ENCODE peak calls at places on chromosomes 12 and 14, in eight cellular contexts. Z, X, H, J, S, M, A and L are unnamed samples.

GRCh38 chr14:71166434-71166833 is 259.2 kb downstream of the PCNX1 start:
- DNase-seq in A (peak), M (no peak), J (peak), S (no peak), Z (no peak), X (peak), H (no peak), L (no peak)

GRCh38 chr12:59657711-59658110 is 61.9 kb downstream of the SLC16A7 start:
- DNase-seq in X (no peak), H (no peak), A (no peak), J (no peak), M (no peak), S (no peak), Z (no peak), L (no peak)

GRCh38 chr12:52059582-52060497 is 8.6 kb downstream of the NR4A1 start:
- DNase-seq in A (no peak), H (no peak), J (no peak), Z (no peak), M (no peak), X (no peak), S (no peak), L (no peak)

GRCh38 chr14:99118046-99118721 is 153.8 kb downstream of the BCL11B start:
- DNase-seq in Z (no peak), J (no peak), A (peak), X (no peak), S (no peak), H (peak), M (no peak), L (no peak)

GRCh38 chr14:103286460-103286859 is 47.6 kb upstream of the EIF5 start:
- DNase-seq in M (no peak), S (no peak), A (no peak), Z (no peak), X (no peak), J (no peak), H (no peak), L (no peak)

GRCh38 chr12:51187370-51187987 is 14.5 kb upstream of the TFCP2 start:
- DNase-seq in J (no peak), H (no peak), Z (no peak), S (no peak), X (no peak), M (no peak), A (no peak), L (no peak)

GRCh38 chr12:108311605-108312004 is 27.5 kb downstream of the CMKLR1 start:
- DNase-seq in X (no peak), J (no peak), H (no peak), Z (no peak), M (no peak), S (no peak), A (no peak), L (no peak)

GRCh38 chr12:47949441-47950341 is 13.7 kb upstream of the TMEM106C start:
- DNase-seq in A (peak), H (peak), Z (peak), M (peak), S (no peak), X (peak), J (peak), L (no peak)

GRCh38 chr12:96240656-96241055 is 46.5 kb downstream of the ELK3 start:
- DNase-seq in S (no peak), A (no peak), H (no peak), M (no peak), J (no peak), Z (no peak), X (no peak), L (no peak)

GRCh38 chr12:44476683-44477082 is 399.4 kb downstream of the NELL2 start:
- DNase-seq in A (no peak), Z (no peak), X (no peak), M (no peak), S (no peak), H (no peak), J (no peak), L (no peak)

GRCh38 chr12:14841761-14842160 is 1.6 kb downstream of the ART4 start:
- DNase-seq in H (no peak), M (no peak), A (peak), J (no peak), S (no peak), Z (peak), X (peak), L (no peak)

GRCh38 chr14:91376547-91377477 is 40.8 kb downstream of the CCDC88C start:
- DNase-seq in X (no peak), J (peak), M (no peak), H (no peak), A (peak), S (no peak), Z (no peak), L (no peak)

GRCh38 chr12:56836800-56837663 is 73.9 kb downstream of the HSD17B6 start:
- DNase-seq in H (no peak), M (no peak), Z (no peak), J (peak), X (peak), A (no peak), S (no peak), L (no peak)

GRCh38 chr12:12661086-12661485 is 34.9 kb downstream of the GPR19 start:
- DNase-seq in A (no peak), Z (no peak), J (no peak), X (peak), S (no peak), H (no peak), M (no peak), L (no peak)

GRCh38 chr12:94027561-94027960 is 120.8 kb upstream of the PLXNC1 start:
- DNase-seq in A (no peak), Z (no peak), X (no peak), M (no peak), H (no peak), J (no peak), S (no peak), L (no peak)

GRCh38 chr12:13368971-13369370 is 172.4 kb downstream of the EMP1 start:
- DNase-seq in H (no peak), J (no peak), M (no peak), X (no peak), A (peak), S (no peak), Z (no peak), L (no peak)

DNA sequence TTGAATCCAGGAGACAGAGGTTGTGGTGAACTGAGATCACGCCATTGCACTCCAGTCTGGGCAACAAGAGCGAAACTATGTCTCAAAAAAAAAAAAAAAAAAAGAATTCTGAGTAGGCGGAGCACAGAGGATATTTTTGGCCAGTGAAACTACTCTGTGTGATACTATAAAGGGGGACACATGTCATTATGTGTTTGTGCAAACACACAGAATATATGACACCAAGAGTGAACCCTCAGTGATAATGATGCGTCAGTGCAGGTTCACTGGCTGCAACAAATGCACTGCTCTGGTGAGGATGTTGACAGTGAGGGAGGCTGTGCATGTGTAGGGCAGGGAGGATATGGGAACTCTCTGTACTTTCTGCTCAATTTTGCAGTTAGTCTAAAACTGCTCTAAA is 24.2 kb downstream of the FBXO21 start:
- DNase-seq in M (no peak), X (no peak), S (no peak), J (no peak), A (no peak), H (no peak), Z (no peak), L (no peak)
- TF ChIP-seq CTCF in M (no peak), X (no peak), S (no peak), J (no peak), A (no peak), H (no peak), Z (no peak), L (no peak)

GRCh38 chr12:104761091-104761490 is 197.0 kb downstream of the SLC41A2 start:
- DNase-seq in H (no peak), J (no peak), X (no peak), Z (no peak), S (no peak), A (peak), M (no peak), L (no peak)
- TF ChIP-seq CTCF in H (no peak), J (no peak), X (no peak), Z (no peak), S (no peak), A (peak), M (no peak), L (no peak)

DNA sequence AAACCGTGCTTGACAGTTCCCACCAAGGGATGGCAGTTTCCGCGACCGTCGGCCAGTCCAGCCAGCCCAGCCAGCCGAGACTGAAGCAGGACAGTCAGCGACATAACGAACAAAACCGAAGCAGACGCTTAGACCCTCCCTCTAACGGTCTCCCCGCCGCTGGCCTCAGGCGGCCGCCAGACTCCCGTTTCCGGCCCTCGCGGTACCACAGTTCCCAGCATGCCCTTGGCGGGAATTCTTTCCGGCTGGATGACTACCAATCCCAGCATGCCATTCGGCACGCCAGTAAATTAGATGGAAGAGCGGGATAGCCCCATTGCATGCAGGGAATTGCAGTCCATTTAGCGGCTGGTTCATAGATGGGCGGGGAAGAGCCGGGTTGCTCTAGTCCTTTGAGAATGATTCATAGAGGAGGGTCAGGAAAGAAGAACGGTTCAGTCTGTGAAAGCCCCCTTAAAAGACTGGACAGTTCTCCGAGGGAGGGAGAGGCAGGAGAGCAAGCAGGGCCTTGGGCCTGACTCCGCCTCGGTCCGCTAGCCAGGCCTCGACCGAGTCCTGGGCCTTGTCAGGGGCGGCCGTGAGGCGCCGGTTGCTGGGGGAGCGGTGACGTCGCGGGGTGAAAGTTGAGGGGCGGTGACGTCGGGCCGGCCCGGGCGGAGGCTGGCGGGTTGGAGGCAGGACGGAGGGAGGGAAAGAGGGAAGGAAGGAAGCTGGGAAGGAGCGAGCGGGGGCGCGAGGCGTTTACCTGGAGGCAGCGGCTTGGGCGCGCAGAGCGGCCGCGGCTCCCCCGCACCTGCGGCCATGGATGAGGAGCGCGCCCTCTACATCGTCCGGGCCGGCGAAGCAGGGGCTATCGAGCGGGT is at the start of gene RIC8B:
- DNase-seq in X (peak), A (peak), J (peak), Z (peak), S (peak), M (peak), H (peak), L (peak)
- TF ChIP-seq CTCF in X (no peak), A (no peak), J (no peak), Z (no peak), S (no peak), M (no peak), H (no peak), L (no peak)

GRCh38 chr12:127649951-127650350 is 617.0 kb upstream of the TMEM132C start:
- DNase-seq in H (no peak), Z (no peak), M (no peak), J (no peak), A (no peak), S (no peak), X (no peak), L (no peak)
- TF ChIP-seq CTCF in H (no peak), Z (no peak), M (no peak), J (no peak), A (no peak), S (no peak), X (no peak), L (no peak)

GRCh38 chr12:121132601-121133481 is at the start of gene P2RX7:
- DNase-seq in X (peak), S (peak), A (peak), M (no peak), Z (peak), J (peak), H (peak), L (peak)
- TF ChIP-seq CTCF in X (peak), S (no peak), A (no peak), M (no peak), Z (no peak), J (no peak), H (no peak), L (no peak)

GRCh38 chr14:53217283-53217994 is 64.3 kb upstream of the DDHD1 start:
- DNase-seq in Z (peak), M (peak), J (peak), X (no peak), A (peak), S (peak), H (peak), L (peak)
- TF ChIP-seq CTCF in Z (peak), M (peak), J (peak), X (peak), A (peak), S (peak), H (peak), L (no peak)

GRCh38 chr12:111173391-111174282 is 195.3 kb downstream of the PHETA1 start:
- DNase-seq in S (no peak), X (no peak), A (no peak), J (no peak), H (no peak), M (no peak), Z (no peak), L (no peak)

GRCh38 chr12:111171832-111172231 is 197.1 kb downstream of the PHETA1 start:
- DNase-seq in S (no peak), Z (no peak), J (no peak), X (no peak), H (no peak), M (no peak), A (no peak), L (no peak)

GRCh38 chr12:111175404-111175803 is 193.5 kb downstream of the PHETA1 start:
- DNase-seq in M (no peak), A (no peak), H (no peak), X (no peak), J (no peak), S (no peak), Z (no peak), L (no peak)

GRCh38 chr12:111171334-111171733 is 197.6 kb downstream of the PHETA1 start:
- DNase-seq in A (no peak), M (no peak), J (no peak), H (no peak), X (no peak), Z (no peak), S (no peak), L (no peak)

DNA sequence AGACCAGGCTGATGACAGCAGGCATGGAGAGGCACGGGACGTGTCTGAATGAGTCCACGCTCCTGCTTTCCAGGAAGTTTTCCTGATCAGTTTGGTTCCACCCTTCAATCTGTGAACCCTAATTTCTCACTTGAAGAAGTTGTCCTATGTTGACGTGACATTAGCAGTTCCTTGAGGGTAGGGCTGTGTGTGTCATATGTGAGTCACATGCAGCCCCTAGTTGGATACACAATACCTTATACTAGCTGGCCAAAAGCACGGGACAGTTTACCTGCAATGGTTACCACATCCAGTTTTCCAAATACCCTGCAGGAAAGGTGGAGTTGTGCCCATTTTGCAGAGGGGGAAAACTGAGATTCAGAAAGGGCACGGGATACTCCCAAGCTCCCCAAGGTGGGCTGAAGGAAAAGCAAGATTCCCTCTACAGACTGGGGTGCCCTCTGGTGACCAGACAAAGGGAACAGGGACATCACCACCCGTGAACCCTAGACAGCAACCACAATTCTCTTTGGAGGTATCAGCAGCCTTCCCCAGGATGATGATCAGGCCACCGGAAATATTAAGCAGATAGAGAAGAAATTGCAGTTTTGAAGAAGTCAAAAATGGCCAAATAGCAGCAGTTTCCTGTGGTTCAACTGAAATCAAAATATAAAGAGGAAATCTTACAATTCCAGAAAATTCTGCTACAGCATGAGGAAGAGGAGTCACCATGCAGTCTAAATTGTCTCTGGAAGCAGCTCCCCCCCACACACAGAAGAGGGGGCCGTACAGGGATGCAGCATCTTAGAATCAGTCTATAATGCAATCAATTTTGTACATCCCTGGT is 194.4 kb downstream of the PHETA1 start:
- DNase-seq in H (no peak), J (no peak), A (peak), X (no peak), S (no peak), Z (no peak), M (no peak), L (no peak)
- TF ChIP-seq CTCF in H (no peak), J (peak), A (peak), X (peak), S (peak), Z (no peak), M (peak), L (no peak)

GRCh38 chr12:132422057-132423043 is 67.6 kb upstream of the FBRSL1 start:
- DNase-seq in S (no peak), M (peak), A (peak), X (no peak), J (no peak), Z (no peak), H (no peak), L (no peak)
- TF ChIP-seq CTCF in S (no peak), M (no peak), A (peak), X (no peak), J (no peak), Z (no peak), H (no peak), L (no peak)

GRCh38 chr14:21455912-21456667 is at the start of gene CHD8:
- DNase-seq in H (peak), M (peak), Z (peak), X (peak), A (peak), S (peak), J (peak), L (peak)
- TF ChIP-seq CTCF in H (peak), M (peak), Z (peak), X (peak), A (peak), S (peak), J (peak), L (no peak)

GRCh38 chr14:38145142-38145541 is 62.6 kb upstream of the SSTR1 start:
- DNase-seq in A (no peak), M (no peak), X (no peak), J (no peak), H (no peak), S (no peak), Z (no peak), L (no peak)

DNA sequence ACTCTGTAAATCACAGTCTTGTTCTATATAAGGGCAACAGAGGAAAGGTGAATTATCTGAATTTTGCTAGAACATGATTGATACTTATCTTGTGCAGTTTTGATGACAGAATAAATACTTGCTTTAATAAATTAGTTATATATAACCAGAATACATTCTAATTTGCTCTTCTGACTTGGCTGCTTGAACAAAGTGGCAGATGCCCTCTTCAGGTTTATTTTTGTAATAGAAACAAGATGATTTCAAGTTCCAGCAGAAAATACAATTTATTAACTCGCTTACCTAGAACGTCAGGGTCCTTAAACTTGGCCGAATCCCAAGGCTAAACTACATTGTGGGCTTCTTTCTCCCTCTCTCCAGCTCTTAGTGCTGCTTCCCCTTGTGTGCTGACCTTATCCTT is 57.6 kb upstream of the SSTR1 start:
- DNase-seq in A (no peak), X (peak), Z (no peak), H (no peak), J (no peak), M (no peak), S (no peak), L (no peak)
- TF ChIP-seq CTCF in A (no peak), X (peak), Z (no peak), H (no peak), J (no peak), M (no peak), S (no peak), L (no peak)